ENCODE peak calls at places on chromosomes 1 and 21, in seven cellular contexts. Z is Peyer's patch, K is left lung, D is GM23338, C is stomach, O is Panc1, S is tibial nerve. Y is an unnamed sample.

GRCh38 chr1:116377564-116378529 is 4.8 kb downstream of the ATP1A1 start:
- DNase-seq in K (no peak), Z (peak), D (no peak), C (no peak), O (peak), S (peak), Y (peak)

GRCh38 chr1:227174136-227174535 is 144.2 kb downstream of the CDC42BPA start:
- DNase-seq in O (no peak), S (no peak), C (no peak), Z (no peak), K (no peak), D (no peak), Y (no peak)

GRCh38 chr1:3478187-3478586 is 23.7 kb downstream of the ARHGEF16 start:
- DNase-seq in S (no peak), C (no peak), K (no peak), D (no peak), Z (no peak), O (no peak), Y (no peak)

GRCh38 chr1:44811714-44812151 is 3.4 kb downstream of the BTBD19 start:
- DNase-seq in K (peak), Z (peak), C (no peak), O (no peak), D (no peak), S (no peak), Y (no peak)

GRCh38 chr21:44985441-44986401 is 45.9 kb downstream of the SLX9 start:
- DNase-seq in Z (no peak), C (no peak), O (no peak), K (peak), S (no peak), D (no peak), Y (peak)

GRCh38 chr1:19435851-19436465 is 49.4 kb downstream of the CAPZB start:
- DNase-seq in Z (no peak), O (no peak), D (no peak), C (no peak), K (no peak), S (no peak), Y (no peak)

GRCh38 chr1:39657402-39657801 is 14.5 kb downstream of the NT5C1A start:
- DNase-seq in Z (no peak), O (no peak), C (no peak), D (no peak), S (no peak), K (no peak), Y (no peak)

GRCh38 chr1:155130272-155131006 is 2.8 kb downstream of the EFNA1 start:
- DNase-seq in K (no peak), Z (no peak), S (no peak), O (no peak), D (peak), C (no peak), Y (no peak)

GRCh38 chr1:206503591-206504362 is 3.6 kb upstream of the RASSF5 start:
- DNase-seq in Z (no peak), K (no peak), O (no peak), C (no peak), D (no peak), S (no peak), Y (peak)

GRCh38 chr21:39685991-39686390 is 59.0 kb upstream of the IGSF5 start:
- DNase-seq in D (no peak), K (no peak), Z (no peak), C (no peak), O (no peak), S (no peak), Y (no peak)

GRCh38 chr1:6960291-6960758 is 175.1 kb downstream of the CAMTA1 start:
- DNase-seq in Z (no peak), S (no peak), C (no peak), D (no peak), K (no peak), O (no peak), Y (peak)

GRCh38 chr1:159866905-159867304 is 4.4 kb upstream of the VSIG8 start:
- DNase-seq in S (no peak), O (no peak), Z (no peak), K (no peak), D (no peak), C (no peak), Y (no peak)

GRCh38 chr21:33229099-33229775 is 501 bp upstream of the IFNAR2 start:
- DNase-seq in C (no peak), S (no peak), K (no peak), Z (no peak), D (peak), O (no peak), Y (no peak)

GRCh38 chr1:186845581-186846210 is 16.9 kb downstream of the PLA2G4A start:
- DNase-seq in O (no peak), D (no peak), S (no peak), K (no peak), Z (no peak), C (no peak), Y (no peak)

GRCh38 chr21:43925096-43925481 is 60.1 kb downstream of the AGPAT3 start:
- DNase-seq in C (no peak), D (no peak), O (no peak), S (no peak), K (peak), Z (peak), Y (no peak)

GRCh38 chr1:94776474-94776873 is 43.7 kb upstream of the SLC44A3 start:
- DNase-seq in C (no peak), K (no peak), D (no peak), O (no peak), Z (no peak), S (no peak), Y (no peak)

GRCh38 chr21:24023402-24023801 is 1583.9 kb downstream of the MRPL39 start:
- DNase-seq in Z (no peak), O (no peak), K (no peak), S (no peak), D (no peak), C (no peak), Y (no peak)

GRCh38 chr1:71908871-71909390 is 373.4 kb downstream of the NEGR1 start:
- DNase-seq in K (no peak), D (no peak), S (no peak), Z (no peak), C (no peak), O (no peak), Y (no peak)

GRCh38 chr1:42576935-42577334 is 81.3 kb upstream of the PPIH start:
- DNase-seq in O (no peak), C (no peak), S (no peak), Z (no peak), K (no peak), D (no peak), Y (no peak)

GRCh38 chr21:31557421-31557955 is 102.0 kb upstream of the SOD1 start:
- DNase-seq in S (no peak), D (peak), O (no peak), Z (no peak), K (no peak), C (peak), Y (no peak)

GRCh38 chr1:178271471-178271870 is 177.6 kb downstream of the RASAL2 start:
- DNase-seq in C (no peak), D (peak), K (no peak), S (no peak), O (no peak), Z (no peak), Y (no peak)

GRCh38 chr1:178262101-178262500 is 168.2 kb downstream of the RASAL2 start:
- DNase-seq in O (no peak), C (no peak), S (no peak), K (no peak), Z (no peak), D (peak), Y (no peak)

GRCh38 chr1:178267646-178268094 is 173.8 kb downstream of the RASAL2 start:
- DNase-seq in S (no peak), O (no peak), D (peak), Z (no peak), K (no peak), C (no peak), Y (no peak)

GRCh38 chr1:178263341-178263740 is 169.4 kb downstream of the RASAL2 start:
- DNase-seq in D (no peak), O (no peak), S (no peak), K (no peak), C (no peak), Z (no peak), Y (no peak)

GRCh38 chr1:178266619-178267066 is 172.7 kb downstream of the RASAL2 start:
- DNase-seq in Z (no peak), K (no peak), S (no peak), C (no peak), D (peak), O (no peak), Y (no peak)
- H3K27ac ChIP-seq in Z (no peak), K (no peak), S (no peak), C (no peak), D (peak), O (peak), Y (no peak)

GRCh38 chr1:47593598-47594285 is 155.9 kb downstream of the FOXD2 start:
- DNase-seq in Z (no peak), C (no peak), S (no peak), K (no peak), D (no peak), O (no peak), Y (no peak)

GRCh38 chr1:47591801-47592200 is 154.0 kb downstream of the FOXD2 start:
- DNase-seq in D (no peak), C (no peak), S (no peak), K (no peak), Z (no peak), O (no peak), Y (no peak)

GRCh38 chr1:47594627-47595026 is 156.8 kb downstream of the FOXD2 start:
- DNase-seq in S (no peak), K (no peak), D (no peak), Z (peak), C (no peak), O (no peak), Y (no peak)

GRCh38 chr1:47592296-47592975 is 154.6 kb downstream of the FOXD2 start:
- DNase-seq in K (no peak), Z (no peak), O (no peak), S (no peak), D (peak), C (no peak), Y (no peak)

DNA sequence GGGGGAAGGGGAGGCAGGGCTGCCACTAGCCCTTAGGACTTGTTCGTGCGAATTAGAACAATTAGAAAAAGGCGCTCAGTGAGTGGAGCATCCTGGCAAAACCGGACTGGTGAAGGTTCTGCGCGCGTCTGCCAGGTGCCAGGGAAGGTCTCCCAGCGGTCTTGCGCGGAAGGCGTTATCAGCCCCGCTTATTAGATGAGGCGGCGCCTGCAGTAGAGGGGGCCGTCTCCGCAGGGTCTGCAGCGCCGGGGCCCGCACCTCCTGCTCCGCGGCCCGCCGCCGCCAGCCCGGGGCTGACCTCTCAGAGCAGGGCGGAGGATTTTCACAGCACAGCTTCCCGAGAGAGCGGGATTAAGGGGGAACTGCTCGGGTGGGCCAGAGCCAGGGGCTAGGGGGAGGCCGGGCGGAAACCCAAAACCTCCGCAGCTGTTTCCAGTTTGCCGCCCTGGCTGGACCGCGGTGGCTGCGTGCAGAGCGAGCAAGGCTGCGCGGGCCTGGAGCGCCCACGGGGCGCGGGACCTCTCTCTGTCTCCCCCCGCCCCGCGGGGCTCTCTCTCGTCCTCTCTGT is 155.2 kb downstream of the FOXD2 start:
- DNase-seq in C (no peak), S (no peak), Z (no peak), O (no peak), D (peak), K (peak), Y (no peak)
- H3K4me3 ChIP-seq in C (no peak), S (peak), Z (no peak), O (no peak), D (peak), K (no peak), Y (peak)

DNA sequence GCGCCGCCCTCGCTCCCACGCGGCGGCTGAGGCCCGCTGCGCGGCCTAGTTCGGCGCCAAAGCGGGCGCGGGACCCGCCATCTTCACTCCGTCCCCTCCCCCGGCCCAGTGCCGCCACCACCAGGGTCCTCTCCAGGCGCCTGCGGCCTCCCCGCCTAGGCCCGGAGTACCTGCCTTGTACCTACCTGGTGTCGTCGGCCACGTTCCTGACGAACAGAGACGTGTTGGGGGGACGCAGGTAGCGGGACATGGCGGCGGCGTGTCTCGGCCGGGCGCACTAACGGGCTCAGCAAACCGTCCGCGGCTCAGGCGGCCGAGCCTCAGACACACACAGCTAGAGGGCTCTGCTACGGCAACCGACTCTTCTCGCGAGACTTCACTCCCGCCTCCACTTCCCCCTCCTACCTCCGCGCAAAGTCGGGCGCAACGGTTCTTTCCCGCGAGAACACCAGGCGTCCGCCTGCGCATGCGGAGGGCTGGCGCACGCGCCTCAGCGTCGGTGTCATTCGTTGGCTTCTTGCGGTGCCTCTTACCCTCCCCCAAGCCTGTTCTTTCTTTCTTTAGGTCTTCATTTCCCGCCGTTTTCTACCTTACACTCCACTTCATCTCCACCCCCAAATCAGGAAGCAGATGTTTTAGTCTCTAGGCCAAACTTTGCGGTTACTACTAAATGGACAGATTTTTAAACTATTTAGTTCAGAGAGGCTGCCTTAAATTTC is at the start of gene SRSF10:
- DNase-seq in K (peak), S (peak), C (peak), O (peak), Z (peak), D (peak), Y (peak)
- TF ChIP-seq CTCF in K (peak), S (peak), C (no peak), O (no peak), Z (peak), D (peak), Y (peak)

DNA sequence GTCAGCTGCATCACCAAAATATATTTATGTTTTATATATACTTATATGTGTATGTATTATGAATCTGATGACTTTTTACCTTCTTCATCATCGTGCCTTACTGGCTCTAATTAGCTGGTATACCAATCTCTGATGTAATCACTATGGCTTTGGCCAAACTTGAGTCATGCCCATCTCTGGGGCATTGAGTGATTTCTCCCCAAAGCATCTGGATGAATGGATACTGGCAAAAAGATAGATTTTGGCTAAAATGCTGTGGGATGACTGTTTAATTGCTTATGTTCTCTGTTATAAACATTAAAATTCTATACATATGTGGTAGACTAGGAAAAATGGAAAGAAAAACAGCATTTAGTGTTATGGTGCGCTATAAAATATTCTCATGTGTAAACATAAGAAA is 19.6 kb downstream of the CDKN2C start:
- DNase-seq in K (no peak), C (no peak), O (no peak), Z (no peak), S (no peak), D (no peak), Y (no peak)
- H3K27ac ChIP-seq in K (no peak), C (no peak), O (no peak), Z (no peak), S (no peak), D (no peak), Y (no peak)

Y was measured in psoas muscle.